ENCODE peak calls at places on chromosomes 2 and 18, in seven cellular contexts. E is NCI-H1436; J is HuH-7.5; S is tibial artery; Y is stimulated activated CD4-positive, alpha-beta T cell treated with anti-CD3 and anti-CD28 coated beads, Interleukin-2, amount 100 ng/mL, for 48 hours; M is adipocyte; B is activated naive CD4-positive, alpha-beta T cell treated with Interleukin-2 at 50 U/mL for 16 hours. Q is an unnamed sample.
A peak's percentile ranks its signal among the peaks of the same experiment; 100 is the strongest.

GRCh38 chr2:115782286-115782685 is 1339.8 kb downstream of the DPP10 start:
- DNase-seq in E (no peak), M (no peak), B (no peak), J (no peak), S (no peak), Y (no peak), Q (no peak)

GRCh38 chr2:20181761-20182160 is 43.2 kb downstream of the SDC1 start:
- DNase-seq in B (no peak), S (no peak), J (no peak), M (no peak), E (no peak), Y (no peak), Q (no peak)

GRCh38 chr2:64485961-64486360 is 32.0 kb downstream of the LGALSL start:
- DNase-seq in J (no peak), M (peak; percentile 5), Y (no peak), E (no peak), B (no peak), S (no peak), Q (no peak)

GRCh38 chr2:112958428-112959108 is 19.2 kb upstream of the IL36G start:
- DNase-seq in Y (peak; percentile 32), B (peak; percentile 20), S (no peak), M (peak; percentile 83), E (peak; percentile 41), J (peak; percentile 20), Q (peak; percentile 62)

GRCh38 chr2:45127321-45127720 is 118.1 kb upstream of the SIX2 start:
- DNase-seq in M (no peak), S (no peak), Y (no peak), J (no peak), E (no peak), B (no peak), Q (no peak)

GRCh38 chr2:237438082-237438925 is 24.3 kb upstream of the COL6A3 start:
- DNase-seq in B (no peak), E (no peak), J (no peak), Y (no peak), S (no peak), M (no peak), Q (no peak)

GRCh38 chr2:20551231-20551944 is 99.5 kb downstream of the HS1BP3 start:
- DNase-seq in M (peak; percentile 19), S (no peak), E (no peak), B (no peak), J (no peak), Y (no peak), Q (no peak)

GRCh38 chr2:172344159-172344558 is 83.2 kb upstream of the ITGA6 start:
- DNase-seq in E (no peak), J (no peak), M (no peak), B (no peak), S (no peak), Y (no peak), Q (no peak)

GRCh38 chr2:168521342-168521741 is 65.3 kb downstream of the CERS6 start:
- DNase-seq in S (no peak), B (no peak), J (no peak), Y (no peak), E (no peak), M (no peak), Q (no peak)

GRCh38 chr2:217103752-217104540 is 244.1 kb upstream of the TNP1 start:
- DNase-seq in J (no peak), M (peak; percentile 42), S (no peak), E (no peak), Y (no peak), B (no peak), Q (no peak)

GRCh38 chr18:43620936-43621335 is 343.6 kb upstream of the SYT4 start:
- DNase-seq in Y (no peak), J (peak; percentile 7), E (peak; percentile 51), M (peak; percentile 74), S (no peak), B (no peak), Q (peak; percentile 10)

GRCh38 chr18:29605365-29605764 is 1428.4 kb upstream of the CDH2 start:
- DNase-seq in S (no peak), J (no peak), E (no peak), B (no peak), Y (no peak), M (no peak), Q (no peak)

GRCh38 chr2:173493874-173494273 is 139.2 kb downstream of the CDCA7 start:
- DNase-seq in S (no peak), M (no peak), Y (no peak), B (no peak), E (no peak), J (no peak), Q (no peak)

GRCh38 chr2:7986431-7986830 is 695.4 kb upstream of the ID2 start:
- DNase-seq in B (no peak), E (no peak), Y (no peak), M (no peak), S (no peak), J (no peak), Q (no peak)

GRCh38 chr2:163664610-163665009 is 71.2 kb downstream of the FIGN start:
- DNase-seq in E (no peak), J (no peak), S (no peak), M (peak; percentile 79), Y (no peak), B (no peak), Q (no peak)

GRCh38 chr2:21039979-21040467 is 3.9 kb downstream of the APOB start:
- DNase-seq in J (no peak), Y (no peak), S (no peak), B (no peak), E (no peak), M (no peak), Q (no peak)

GRCh38 chr2:240226672-240227537 is 86.4 kb upstream of the OTOS start:
- DNase-seq in B (peak; percentile 0), M (no peak), E (no peak), S (no peak), J (no peak), Y (no peak), Q (no peak)

GRCh38 chr2:225737556-225737955 is 338.0 kb downstream of the NYAP2 start:
- DNase-seq in B (no peak), M (peak; percentile 17), Y (no peak), J (no peak), S (no peak), E (no peak), Q (no peak)

GRCh38 chr2:188196343-188197008 is 95.2 kb upstream of the GULP1 start:
- DNase-seq in E (no peak), J (no peak), S (no peak), M (peak; percentile 78), Y (no peak), B (no peak), Q (no peak)